ENCODE peak calls at places on chromosomes 3 and 15, in five cellular contexts. N, H, R, V and S are unnamed samples.

GRCh38 chr15:70608156-70608555 is 155.2 kb downstream of the UACA start:
- DNase-seq in H (no peak), R (no peak), V (no peak), N (no peak), S (no peak)

GRCh38 chr3:167851171-167851570 is 115.7 kb downstream of the SERPINI1 start:
- DNase-seq in V (no peak), H (no peak), N (no peak), R (no peak), S (no peak)

GRCh38 chr3:142296507-142296906 is 71.1 kb upstream of the GK5 start:
- DNase-seq in R (no peak), H (no peak), V (no peak), N (no peak), S (no peak)

GRCh38 chr3:121096968-121097367 is 189.0 kb downstream of the STXBP5L start:
- DNase-seq in H (no peak), V (no peak), R (no peak), N (no peak), S (no peak)

GRCh38 chr3:95460274-95460673 is 1354.1 kb upstream of the EPHA6 start:
- DNase-seq in H (no peak), R (no peak), V (no peak), N (no peak), S (no peak)

GRCh38 chr3:81910244-81910852 is 148.9 kb upstream of the GBE1 start:
- DNase-seq in R (peak), N (peak), H (no peak), V (peak), S (peak)

GRCh38 chr3:192921793-192922192 is 4.1 kb upstream of the MB21D2 start:
- DNase-seq in V (no peak), N (no peak), R (no peak), H (no peak), S (no peak)

GRCh38 chr15:52417501-52417900 is 111.2 kb downstream of the MYO5A start:
- DNase-seq in R (no peak), H (no peak), N (no peak), V (no peak), S (no peak)

GRCh38 chr3:189720746-189721426 is 89.7 kb downstream of the TP63 start:
- DNase-seq in N (no peak), H (no peak), V (no peak), R (no peak), S (no peak)

GRCh38 chr3:185584681-185585080 is 1.4 kb upstream of the SENP2 start:
- DNase-seq in N (no peak), H (no peak), R (no peak), V (no peak), S (no peak)

GRCh38 chr3:184399410-184399809 is 19.6 kb downstream of the CHRD start:
- DNase-seq in V (peak), R (no peak), N (no peak), H (no peak), S (no peak)